ENCODE peak calls at places on chromosomes 3 and 15, in eight cellular contexts. One of them, this sample, is unnamed.

GRCh38 chr3:179179979-179180758 is 32.0 kb downstream of the PIK3CA start:
- DNase-seq in OCI-LY7: no peak
- DNase-seq in AG04450: no peak
- DNase-seq in substantia nigra: no peak
- DNase-seq in suprapubic skin: no peak
- DNase-seq in IMR-90: peak
- DNase-seq in fibroblast of lung: peak
- DNase-seq in CD4-positive, alpha-beta T cell: no peak
- DNase-seq in this sample: no peak

GRCh38 chr3:37096972-37097371 is 77.4 kb downstream of the LRRFIP2 start:
- DNase-seq in OCI-LY7: no peak
- DNase-seq in AG04450: no peak
- DNase-seq in substantia nigra: no peak
- DNase-seq in suprapubic skin: no peak
- DNase-seq in IMR-90: no peak
- DNase-seq in fibroblast of lung: peak
- DNase-seq in CD4-positive, alpha-beta T cell: no peak
- DNase-seq in this sample: no peak

GRCh38 chr3:36403661-36404060 is 23.4 kb downstream of the STAC start:
- DNase-seq in OCI-LY7: no peak
- DNase-seq in AG04450: no peak
- DNase-seq in substantia nigra: no peak
- DNase-seq in suprapubic skin: no peak
- DNase-seq in IMR-90: no peak
- DNase-seq in fibroblast of lung: peak
- DNase-seq in CD4-positive, alpha-beta T cell: no peak
- DNase-seq in this sample: no peak

GRCh38 chr3:4302747-4303146 is 422 bp upstream of the SETMAR start:
- DNase-seq in OCI-LY7: no peak
- DNase-seq in AG04450: no peak
- DNase-seq in substantia nigra: peak
- DNase-seq in suprapubic skin: no peak
- DNase-seq in IMR-90: no peak
- DNase-seq in fibroblast of lung: no peak
- DNase-seq in CD4-positive, alpha-beta T cell: no peak
- DNase-seq in this sample: no peak

GRCh38 chr3:123789760-123790159 is 94.4 kb downstream of the MYLK start:
- DNase-seq in OCI-LY7: no peak
- DNase-seq in AG04450: no peak
- DNase-seq in substantia nigra: no peak
- DNase-seq in suprapubic skin: no peak
- DNase-seq in IMR-90: peak
- DNase-seq in fibroblast of lung: peak
- DNase-seq in CD4-positive, alpha-beta T cell: no peak
- DNase-seq in this sample: no peak

GRCh38 chr15:20348900-20349773 is 192.5 kb downstream of the GOLGA6L6 start:
- DNase-seq in OCI-LY7: no peak
- DNase-seq in AG04450: no peak
- DNase-seq in substantia nigra: no peak
- DNase-seq in suprapubic skin: peak
- DNase-seq in IMR-90: no peak
- DNase-seq in fibroblast of lung: no peak
- DNase-seq in CD4-positive, alpha-beta T cell: no peak
- DNase-seq in this sample: peak

GRCh38 chr3:174949523-174949922 is 90.4 kb downstream of the NAALADL2 start:
- DNase-seq in OCI-LY7: no peak
- DNase-seq in AG04450: peak
- DNase-seq in substantia nigra: no peak
- DNase-seq in suprapubic skin: no peak
- DNase-seq in IMR-90: peak
- DNase-seq in fibroblast of lung: peak
- DNase-seq in CD4-positive, alpha-beta T cell: no peak
- DNase-seq in this sample: no peak

GRCh38 chr15:64634020-64634419 is 141.4 kb downstream of the RBPMS2 start:
- DNase-seq in OCI-LY7: no peak
- DNase-seq in AG04450: no peak
- DNase-seq in substantia nigra: no peak
- DNase-seq in suprapubic skin: no peak
- DNase-seq in IMR-90: no peak
- DNase-seq in fibroblast of lung: peak
- DNase-seq in CD4-positive, alpha-beta T cell: peak
- DNase-seq in this sample: peak

GRCh38 chr3:82194870-82195269 is 433.4 kb upstream of the GBE1 start:
- DNase-seq in OCI-LY7: no peak
- DNase-seq in AG04450: no peak
- DNase-seq in substantia nigra: no peak
- DNase-seq in suprapubic skin: no peak
- DNase-seq in IMR-90: no peak
- DNase-seq in fibroblast of lung: no peak
- DNase-seq in CD4-positive, alpha-beta T cell: no peak
- DNase-seq in this sample: no peak

GRCh38 chr3:160808838-160809237 is 52.8 kb downstream of the PPM1L start:
- DNase-seq in OCI-LY7: no peak
- DNase-seq in AG04450: no peak
- DNase-seq in substantia nigra: peak
- DNase-seq in suprapubic skin: no peak
- DNase-seq in IMR-90: no peak
- DNase-seq in fibroblast of lung: no peak
- DNase-seq in CD4-positive, alpha-beta T cell: no peak
- DNase-seq in this sample: no peak

GRCh38 chr3:132593950-132594328 is 3.1 kb upstream of the ACKR4 start:
- DNase-seq in OCI-LY7: no peak
- DNase-seq in AG04450: peak
- DNase-seq in substantia nigra: no peak
- DNase-seq in suprapubic skin: no peak
- DNase-seq in IMR-90: peak
- DNase-seq in fibroblast of lung: peak
- DNase-seq in CD4-positive, alpha-beta T cell: no peak
- DNase-seq in this sample: no peak

GRCh38 chr15:25501828-25502446 is 63.1 kb upstream of the UBE3A start:
- DNase-seq in OCI-LY7: peak
- DNase-seq in AG04450: no peak
- DNase-seq in substantia nigra: no peak
- DNase-seq in suprapubic skin: no peak
- DNase-seq in IMR-90: peak
- DNase-seq in fibroblast of lung: peak
- DNase-seq in CD4-positive, alpha-beta T cell: no peak
- DNase-seq in this sample: no peak

GRCh38 chr3:149151843-149152242 is 22.4 kb downstream of the HPS3 start:
- DNase-seq in OCI-LY7: no peak
- DNase-seq in AG04450: no peak
- DNase-seq in substantia nigra: no peak
- DNase-seq in suprapubic skin: no peak
- DNase-seq in IMR-90: peak
- DNase-seq in fibroblast of lung: peak
- DNase-seq in CD4-positive, alpha-beta T cell: no peak
- DNase-seq in this sample: no peak

GRCh38 chr3:139327861-139328260 is 16.0 kb upstream of the MRPS22 start:
- DNase-seq in OCI-LY7: no peak
- DNase-seq in AG04450: no peak
- DNase-seq in substantia nigra: no peak
- DNase-seq in suprapubic skin: no peak
- DNase-seq in IMR-90: no peak
- DNase-seq in fibroblast of lung: no peak
- DNase-seq in CD4-positive, alpha-beta T cell: no peak
- DNase-seq in this sample: no peak

GRCh38 chr15:56821721-56822425 is 88.6 kb upstream of the ZNF280D start:
- DNase-seq in OCI-LY7: peak
- DNase-seq in AG04450: peak
- DNase-seq in substantia nigra: peak
- DNase-seq in suprapubic skin: no peak
- DNase-seq in IMR-90: peak
- DNase-seq in fibroblast of lung: peak
- DNase-seq in CD4-positive, alpha-beta T cell: peak
- DNase-seq in this sample: peak

GRCh38 chr3:116815321-116815720 is 105.7 kb downstream of the TUSC7 start:
- DNase-seq in OCI-LY7: no peak
- DNase-seq in AG04450: no peak
- DNase-seq in substantia nigra: no peak
- DNase-seq in suprapubic skin: no peak
- DNase-seq in IMR-90: no peak
- DNase-seq in fibroblast of lung: peak
- DNase-seq in CD4-positive, alpha-beta T cell: no peak
- DNase-seq in this sample: no peak

GRCh38 chr3:65811050-65811766 is 227.5 kb downstream of the MAGI1 start:
- DNase-seq in OCI-LY7: no peak
- DNase-seq in AG04450: no peak
- DNase-seq in substantia nigra: peak
- DNase-seq in suprapubic skin: no peak
- DNase-seq in IMR-90: peak
- DNase-seq in fibroblast of lung: peak
- DNase-seq in CD4-positive, alpha-beta T cell: no peak
- DNase-seq in this sample: no peak

GRCh38 chr3:133209871-133210550 is 171.8 kb downstream of the TMEM108 start:
- DNase-seq in OCI-LY7: no peak
- DNase-seq in AG04450: peak
- DNase-seq in substantia nigra: no peak
- DNase-seq in suprapubic skin: no peak
- DNase-seq in IMR-90: peak
- DNase-seq in fibroblast of lung: peak
- DNase-seq in CD4-positive, alpha-beta T cell: no peak
- DNase-seq in this sample: no peak

GRCh38 chr3:197003461-197004385 is 25.9 kb downstream of the MELTF start:
- DNase-seq in OCI-LY7: peak
- DNase-seq in AG04450: no peak
- DNase-seq in substantia nigra: no peak
- DNase-seq in suprapubic skin: no peak
- DNase-seq in IMR-90: no peak
- DNase-seq in fibroblast of lung: no peak
- DNase-seq in CD4-positive, alpha-beta T cell: no peak
- DNase-seq in this sample: peak

DNA sequence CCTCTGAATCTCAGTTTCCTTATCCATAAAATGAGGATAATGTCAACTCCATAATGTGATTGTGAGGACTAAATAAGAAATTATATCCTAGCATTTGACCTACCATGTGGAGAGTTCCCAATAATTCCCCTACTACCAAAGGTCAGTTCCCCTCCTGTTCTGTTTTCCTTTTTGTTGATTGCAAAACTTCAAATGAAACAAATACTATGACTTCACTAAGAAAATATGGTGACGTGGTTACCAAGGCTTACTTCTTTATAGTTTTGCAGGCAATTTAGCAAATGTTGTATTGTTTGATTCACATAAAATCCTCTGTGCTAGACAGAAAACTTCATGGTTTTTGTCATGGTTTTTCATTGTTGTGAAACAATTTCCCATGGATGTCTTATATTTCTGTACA is 153.8 kb upstream of the RORA start:
- DNase-seq in OCI-LY7: no peak
- DNase-seq in AG04450: no peak
- DNase-seq in substantia nigra: no peak
- DNase-seq in suprapubic skin: no peak
- DNase-seq in IMR-90: no peak
- DNase-seq in fibroblast of lung: no peak
- DNase-seq in CD4-positive, alpha-beta T cell: no peak
- DNase-seq in this sample: no peak
- H3K27ac ChIP-seq in OCI-LY7: no peak
- H3K27ac ChIP-seq in AG04450: no peak
- H3K27ac ChIP-seq in substantia nigra: no peak
- H3K27ac ChIP-seq in suprapubic skin: no peak
- H3K27ac ChIP-seq in IMR-90: no peak
- H3K27ac ChIP-seq in fibroblast of lung: peak
- H3K27ac ChIP-seq in CD4-positive, alpha-beta T cell: no peak
- H3K27ac ChIP-seq in this sample: no peak

GRCh38 chr15:55282284-55282833 is 7.3 kb downstream of the RAB27A start:
- DNase-seq in OCI-LY7: no peak
- DNase-seq in AG04450: no peak
- DNase-seq in substantia nigra: no peak
- DNase-seq in suprapubic skin: no peak
- DNase-seq in IMR-90: peak
- DNase-seq in fibroblast of lung: peak
- DNase-seq in CD4-positive, alpha-beta T cell: no peak
- DNase-seq in this sample: peak
- H3K27ac ChIP-seq in OCI-LY7: no peak
- H3K27ac ChIP-seq in AG04450: peak
- H3K27ac ChIP-seq in substantia nigra: no peak
- H3K27ac ChIP-seq in suprapubic skin: no peak
- H3K27ac ChIP-seq in IMR-90: peak
- H3K27ac ChIP-seq in fibroblast of lung: peak
- H3K27ac ChIP-seq in CD4-positive, alpha-beta T cell: peak
- H3K27ac ChIP-seq in this sample: peak

DNA sequence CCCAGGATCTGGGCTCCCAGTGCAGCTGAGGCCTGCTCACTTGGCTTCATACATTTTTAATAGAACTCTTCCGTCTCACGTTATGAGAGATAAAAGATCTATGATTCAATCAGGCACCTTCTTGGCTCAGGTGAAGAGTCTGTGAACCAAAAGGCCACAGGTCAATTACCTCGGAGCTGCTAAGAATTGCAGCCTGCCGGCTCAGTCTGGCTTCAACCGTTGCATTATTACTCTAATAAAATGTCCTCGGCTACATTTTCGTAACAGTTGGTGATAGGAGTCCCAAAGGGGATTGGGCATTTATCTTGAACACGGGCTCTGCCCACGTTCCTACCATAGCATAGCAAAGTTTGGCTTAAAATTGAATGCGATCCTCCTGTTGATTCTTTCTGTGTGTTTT is 176.3 kb downstream of the SLCO3A1 start:
- DNase-seq in OCI-LY7: no peak
- DNase-seq in AG04450: no peak
- DNase-seq in substantia nigra: no peak
- DNase-seq in suprapubic skin: no peak
- DNase-seq in IMR-90: no peak
- DNase-seq in fibroblast of lung: no peak
- DNase-seq in CD4-positive, alpha-beta T cell: no peak
- DNase-seq in this sample: no peak
- H3K27ac ChIP-seq in OCI-LY7: no peak
- H3K27ac ChIP-seq in AG04450: no peak
- H3K27ac ChIP-seq in substantia nigra: no peak
- H3K27ac ChIP-seq in suprapubic skin: peak
- H3K27ac ChIP-seq in IMR-90: no peak
- H3K27ac ChIP-seq in fibroblast of lung: no peak
- H3K27ac ChIP-seq in CD4-positive, alpha-beta T cell: no peak
- H3K27ac ChIP-seq in this sample: no peak

GRCh38 chr15:67134577-67135492 is 69.4 kb downstream of the SMAD3 start:
- DNase-seq in OCI-LY7: no peak
- DNase-seq in AG04450: no peak
- DNase-seq in substantia nigra: no peak
- DNase-seq in suprapubic skin: no peak
- DNase-seq in IMR-90: no peak
- DNase-seq in fibroblast of lung: no peak
- DNase-seq in CD4-positive, alpha-beta T cell: no peak
- DNase-seq in this sample: peak

GRCh38 chr15:67133738-67134576 is 68.6 kb downstream of the SMAD3 start:
- DNase-seq in OCI-LY7: peak
- DNase-seq in AG04450: no peak
- DNase-seq in substantia nigra: no peak
- DNase-seq in suprapubic skin: no peak
- DNase-seq in IMR-90: peak
- DNase-seq in fibroblast of lung: peak
- DNase-seq in CD4-positive, alpha-beta T cell: peak
- DNase-seq in this sample: peak

GRCh38 chr15:67136802-67137201 is 71.4 kb downstream of the SMAD3 start:
- DNase-seq in OCI-LY7: no peak
- DNase-seq in AG04450: no peak
- DNase-seq in substantia nigra: no peak
- DNase-seq in suprapubic skin: no peak
- DNase-seq in IMR-90: no peak
- DNase-seq in fibroblast of lung: no peak
- DNase-seq in CD4-positive, alpha-beta T cell: no peak
- DNase-seq in this sample: no peak

GRCh38 chr15:67137319-67137718 is 71.9 kb downstream of the SMAD3 start:
- DNase-seq in OCI-LY7: no peak
- DNase-seq in AG04450: no peak
- DNase-seq in substantia nigra: no peak
- DNase-seq in suprapubic skin: no peak
- DNase-seq in IMR-90: no peak
- DNase-seq in fibroblast of lung: no peak
- DNase-seq in CD4-positive, alpha-beta T cell: no peak
- DNase-seq in this sample: no peak

GRCh38 chr15:67135494-67135893 is 70.1 kb downstream of the SMAD3 start:
- DNase-seq in OCI-LY7: peak
- DNase-seq in AG04450: peak
- DNase-seq in substantia nigra: no peak
- DNase-seq in suprapubic skin: no peak
- DNase-seq in IMR-90: peak
- DNase-seq in fibroblast of lung: peak
- DNase-seq in CD4-positive, alpha-beta T cell: no peak
- DNase-seq in this sample: no peak
- H3K27ac ChIP-seq in OCI-LY7: peak
- H3K27ac ChIP-seq in AG04450: peak
- H3K27ac ChIP-seq in substantia nigra: no peak
- H3K27ac ChIP-seq in suprapubic skin: peak
- H3K27ac ChIP-seq in IMR-90: peak
- H3K27ac ChIP-seq in fibroblast of lung: peak
- H3K27ac ChIP-seq in CD4-positive, alpha-beta T cell: peak
- H3K27ac ChIP-seq in this sample: no peak